ENCODE peak calls at places on chromosomes 16 and 17, in four cellular contexts. J, P, T and L are unnamed samples.

GRCh38 chr16:58197314-58198012 is 443 bp downstream of the CSNK2A2 start:
- DNase-seq in P (no peak), J (no peak), T (no peak), L (no peak)

GRCh38 chr17:81094744-81095607 is 60.0 kb downstream of the BAIAP2 start:
- DNase-seq in J (peak), P (peak), T (peak), L (peak)

GRCh38 chr16:68781784-68782183 is 44.7 kb downstream of the CDH1 start:
- DNase-seq in T (no peak), P (no peak), J (no peak), L (no peak)

GRCh38 chr17:81719410-81720266 is 7.6 kb downstream of the SLC25A10 start:
- DNase-seq in P (no peak), J (no peak), T (no peak), L (no peak)

GRCh38 chr16:16189842-16190241 is 33.5 kb downstream of the ABCC6 start:
- DNase-seq in J (no peak), T (no peak), P (no peak), L (no peak)

GRCh38 chr16:85234310-85235235 is 122.3 kb upstream of the CIBAR2 start:
- DNase-seq in T (peak), J (peak), P (no peak), L (peak)

GRCh38 chr17:50397111-50397918 is at the start of gene LRRC59:
- DNase-seq in P (peak), J (peak), T (peak), L (peak)

GRCh38 chr16:87150359-87151280 is 166.6 kb downstream of the C16orf95 start:
- DNase-seq in P (no peak), J (no peak), T (no peak), L (no peak)

GRCh38 chr17:1577186-1577585 is 14.6 kb upstream of the PITPNA start:
- DNase-seq in T (peak), J (no peak), P (no peak), L (no peak)

GRCh38 chr16:70152578-70153302 is 20.8 kb upstream of the CLEC18C start:
- DNase-seq in T (no peak), J (no peak), P (no peak), L (no peak)

GRCh38 chr17:2057130-2057713 is 2.3 kb downstream of the HIC1 start:
- DNase-seq in T (no peak), P (no peak), J (no peak), L (no peak)

GRCh38 chr16:10949424-10949970 is 5.1 kb downstream of the CLEC16A start:
- DNase-seq in J (no peak), T (no peak), P (peak), L (no peak)

GRCh38 chr17:6187836-6188235 is 117.7 kb downstream of the WSCD1 start:
- DNase-seq in J (no peak), P (no peak), T (no peak), L (no peak)

GRCh38 chr17:1813088-1813487 is 16.6 kb downstream of the SMYD4 start:
- DNase-seq in J (no peak), T (no peak), P (no peak), L (no peak)

GRCh38 chr17:68511254-68511670 is 968 bp upstream of the PRKAR1A start:
- DNase-seq in J (no peak), P (no peak), T (no peak), L (no peak)

GRCh38 chr17:83155128-83156081 is 76.0 kb downstream of the METRNL start:
- DNase-seq in J (no peak), P (no peak), T (peak), L (no peak)

GRCh38 chr16:24610421-24610765 is 71.0 kb downstream of the RBBP6 start:
- DNase-seq in J (no peak), T (no peak), P (no peak), L (no peak)

GRCh38 chr16:7392206-7392605 is 59.6 kb downstream of the RBFOX1 start:
- DNase-seq in T (no peak), J (no peak), P (no peak), L (no peak)

GRCh38 chr17:45221081-45221996 is at the start of gene FMNL1:
- DNase-seq in T (no peak), P (peak), J (no peak), L (no peak)

GRCh38 chr16:8173111-8173644 is 417.1 kb downstream of the TMEM114 start:
- DNase-seq in J (peak), P (no peak), T (no peak), L (peak)

GRCh38 chr17:22717211-22717610 is 1024.9 kb downstream of the KCNJ18 start:
- DNase-seq in J (no peak), T (no peak), P (no peak), L (no peak)

GRCh38 chr17:40260528-40260927 is 27.2 kb upstream of the CDC6 start:
- DNase-seq in P (no peak), T (no peak), J (no peak), L (no peak)

GRCh38 chr17:77414811-77415400 is 274.1 kb downstream of the SEC14L1 start:
- DNase-seq in P (no peak), T (no peak), J (no peak), L (no peak)

GRCh38 chr17:77419095-77419494 is 278.3 kb downstream of the SEC14L1 start:
- DNase-seq in P (no peak), T (no peak), J (no peak), L (no peak)

GRCh38 chr17:77417575-77417974 is 276.8 kb downstream of the SEC14L1 start:
- DNase-seq in P (no peak), J (no peak), T (no peak), L (no peak)

GRCh38 chr17:77418609-77419008 is 277.8 kb downstream of the SEC14L1 start:
- DNase-seq in J (no peak), T (no peak), P (no peak), L (no peak)

GRCh38 chr17:77416096-77416713 is 275.4 kb downstream of the SEC14L1 start:
- DNase-seq in P (no peak), T (no peak), J (no peak), L (no peak)
- TF ChIP-seq CTCF in P (no peak), T (no peak), J (no peak), L (no peak)

GRCh38 chr17:4815043-4815675 is 8.2 kb downstream of the PLD2 start:
- DNase-seq in P (no peak), T (no peak), J (no peak), L (no peak)
- TF ChIP-seq CTCF in P (no peak), T (no peak), J (peak), L (peak)

DNA sequence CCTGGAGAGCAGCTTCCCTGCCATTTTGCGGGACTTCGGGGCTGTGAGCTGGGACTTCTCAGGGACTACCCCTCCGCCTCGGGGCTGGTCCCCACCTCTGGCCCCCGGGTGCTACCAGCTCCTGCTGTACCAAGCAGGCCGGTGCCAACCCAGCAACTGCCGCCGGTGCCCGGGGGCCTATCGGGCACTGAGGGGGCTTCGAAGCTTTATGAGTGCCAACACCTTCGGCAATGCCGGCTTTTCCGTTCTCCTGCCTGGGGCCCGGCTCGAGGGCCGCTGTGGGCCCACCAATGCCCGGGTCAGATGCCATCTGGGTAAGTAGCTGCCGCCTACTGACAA is 1.3 kb downstream of the ASPHD1 start:
- DNase-seq in P (no peak), J (no peak), T (no peak), L (no peak)
- TF ChIP-seq CTCF in P (no peak), J (no peak), T (no peak), L (no peak)

GRCh38 chr17:3683054-3683511 is 12.9 kb downstream of the P2RX5 start:
- DNase-seq in P (peak), J (no peak), T (no peak), L (no peak)
- TF ChIP-seq CTCF in P (peak), J (peak), T (peak), L (peak)

DNA sequence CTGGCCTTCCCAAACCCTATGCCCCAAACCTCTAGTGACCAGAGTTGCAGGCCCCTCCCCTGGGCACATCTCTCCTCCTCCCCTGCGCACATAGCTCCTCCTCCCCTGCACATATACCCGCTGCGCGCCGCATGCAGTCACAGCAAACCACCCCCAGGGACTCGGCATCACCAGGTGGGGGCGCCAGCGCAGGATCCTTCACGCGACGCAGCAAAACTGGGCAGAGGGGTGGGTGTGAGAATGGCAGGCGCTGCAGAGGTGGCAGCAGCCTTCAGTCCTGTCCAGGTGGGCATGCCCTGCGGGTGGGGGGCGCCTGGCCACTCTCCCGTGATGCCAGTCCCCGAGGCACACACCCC is 5.6 kb downstream of the CORO6 start:
- DNase-seq in P (peak), J (peak), T (no peak), L (peak)
- TF ChIP-seq CTCF in P (peak), J (peak), T (peak), L (no peak)

GRCh38 chr17:8586766-8587165 is 43.8 kb downstream of the MYH10 start:
- DNase-seq in T (no peak), J (no peak), P (no peak), L (no peak)
- TF ChIP-seq CTCF in T (no peak), J (no peak), P (no peak), L (no peak)

GRCh38 chr16:63461248-63461841 is 1425.1 kb upstream of the CDH8 start:
- DNase-seq in T (peak), J (peak), P (no peak), L (no peak)
- TF ChIP-seq CTCF in T (peak), J (peak), P (no peak), L (peak)

DNA sequence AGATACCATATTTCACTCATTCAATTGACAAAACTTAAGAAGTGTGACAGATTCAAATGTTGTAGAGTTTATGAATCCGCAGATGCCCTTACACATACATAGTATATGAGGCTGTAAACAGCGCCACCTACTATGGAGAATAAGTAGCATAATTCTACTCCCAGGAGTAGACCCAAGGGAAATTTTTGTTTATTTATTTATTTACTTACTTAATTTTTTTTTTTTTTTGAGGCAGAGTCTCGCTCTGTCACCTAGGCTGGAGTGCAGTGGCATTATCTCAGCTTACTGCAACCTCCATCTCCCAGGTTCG is 35.5 kb downstream of the GAN start:
- DNase-seq in P (no peak), J (no peak), T (no peak), L (no peak)
- TF ChIP-seq CTCF in P (no peak), J (no peak), T (no peak), L (no peak)

GRCh38 chr17:64180674-64181073 is 50.7 kb upstream of the ERN1 start:
- DNase-seq in J (no peak), P (no peak), T (no peak), L (no peak)

GRCh38 chr17:64182325-64183012 is 52.5 kb upstream of the ERN1 start:
- DNase-seq in T (no peak), J (no peak), P (no peak), L (no peak)

GRCh38 chr17:64178011-64178825 is 48.3 kb upstream of the ERN1 start:
- DNase-seq in P (no peak), J (no peak), T (no peak), L (no peak)

GRCh38 chr17:64177346-64178010 is 47.5 kb upstream of the ERN1 start:
- DNase-seq in J (no peak), T (no peak), P (no peak), L (no peak)

DNA sequence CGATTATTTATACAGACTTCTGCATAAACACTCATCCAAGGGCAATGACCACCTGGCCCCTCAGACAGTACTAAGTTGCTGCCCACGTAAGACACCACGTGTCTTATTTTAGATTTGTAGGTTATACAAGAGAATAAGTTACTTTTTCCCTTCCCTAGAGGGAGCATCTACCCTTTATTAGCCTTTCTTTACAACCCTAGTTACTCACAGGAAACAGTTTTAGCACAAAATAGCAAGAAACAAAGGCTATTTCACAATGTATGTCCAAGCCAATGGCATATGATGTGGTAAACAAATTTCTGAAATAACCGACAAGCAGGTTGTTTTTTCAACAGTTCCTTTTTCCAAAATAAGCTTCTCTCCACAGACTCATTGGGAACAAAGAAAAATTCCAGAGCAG is 50.1 kb upstream of the ERN1 start:
- DNase-seq in T (no peak), P (no peak), J (no peak), L (no peak)
- TF ChIP-seq CTCF in T (no peak), P (no peak), J (no peak), L (no peak)

GRCh38 chr16:27326738-27327585 is 13.2 kb downstream of the IL4R start:
- DNase-seq in J (no peak), T (peak), P (peak), L (no peak)
- TF ChIP-seq CTCF in J (no peak), T (no peak), P (peak), L (no peak)